ENCODE peak calls at places on chromosomes 4 and X, in seven cellular contexts. One of them, this sample, is unnamed. For H3K9me3, the result is how much of the 10 kb centered on the place peaks cover.

GRCh38 chr4:8293131-8293975 is 23.8 kb downstream of the HTRA3 start:
- DNase-seq in heart right ventricle: no peak
- DNase-seq in ascending aorta: peak
- DNase-seq in tibial nerve: no peak
- DNase-seq in fibroblast of lung: no peak
- DNase-seq in PC-3: no peak
- DNase-seq in uterus: no peak
- DNase-seq in this sample: no peak

GRCh38 chr4:157994863-157995262 is 178.0 kb downstream of the GASK1B start:
- DNase-seq in heart right ventricle: no peak
- DNase-seq in ascending aorta: no peak
- DNase-seq in tibial nerve: no peak
- DNase-seq in fibroblast of lung: peak
- DNase-seq in PC-3: peak
- DNase-seq in uterus: no peak
- DNase-seq in this sample: no peak

GRCh38 chr4:105042451-105042850 is 104.2 kb upstream of the TET2 start:
- DNase-seq in heart right ventricle: no peak
- DNase-seq in ascending aorta: no peak
- DNase-seq in tibial nerve: no peak
- DNase-seq in fibroblast of lung: no peak
- DNase-seq in PC-3: no peak
- DNase-seq in uterus: no peak
- DNase-seq in this sample: no peak

GRCh38 chr4:42397635-42398447 is 553 bp downstream of the SHISA3 start:
- DNase-seq in heart right ventricle: peak
- DNase-seq in ascending aorta: no peak
- DNase-seq in tibial nerve: no peak
- DNase-seq in fibroblast of lung: peak
- DNase-seq in PC-3: peak
- DNase-seq in uterus: no peak
- DNase-seq in this sample: no peak

GRCh38 chr4:41176357-41176756 is 38.0 kb downstream of the APBB2 start:
- DNase-seq in heart right ventricle: no peak
- DNase-seq in ascending aorta: no peak
- DNase-seq in tibial nerve: no peak
- DNase-seq in fibroblast of lung: peak
- DNase-seq in PC-3: peak
- DNase-seq in uterus: no peak
- DNase-seq in this sample: no peak

GRCh38 chr4:87270144-87270543 is 49.7 kb upstream of the KLHL8 start:
- DNase-seq in heart right ventricle: no peak
- DNase-seq in ascending aorta: no peak
- DNase-seq in tibial nerve: no peak
- DNase-seq in fibroblast of lung: peak
- DNase-seq in PC-3: peak
- DNase-seq in uterus: no peak
- DNase-seq in this sample: no peak

GRCh38 chrX:76148011-76148665 is 24.7 kb upstream of the PBDC1 start:
- DNase-seq in heart right ventricle: no peak
- DNase-seq in ascending aorta: no peak
- DNase-seq in tibial nerve: no peak
- DNase-seq in fibroblast of lung: peak
- DNase-seq in PC-3: peak
- DNase-seq in uterus: no peak
- DNase-seq in this sample: no peak

GRCh38 chr4:60805500-60806313 is 394.4 kb upstream of the ADGRL3 start:
- DNase-seq in heart right ventricle: no peak
- DNase-seq in ascending aorta: no peak
- DNase-seq in tibial nerve: no peak
- DNase-seq in fibroblast of lung: peak
- DNase-seq in PC-3: peak
- DNase-seq in uterus: no peak
- DNase-seq in this sample: no peak

GRCh38 chrX:72061091-72061490 is 70.6 kb downstream of the RTL5 start:
- DNase-seq in heart right ventricle: no peak
- DNase-seq in ascending aorta: no peak
- DNase-seq in tibial nerve: no peak
- DNase-seq in fibroblast of lung: peak
- DNase-seq in PC-3: no peak
- DNase-seq in uterus: no peak
- DNase-seq in this sample: no peak

GRCh38 chr4:183422962-183423653 is 21.3 kb upstream of the CDKN2AIP start:
- DNase-seq in heart right ventricle: no peak
- DNase-seq in ascending aorta: no peak
- DNase-seq in tibial nerve: no peak
- DNase-seq in fibroblast of lung: peak
- DNase-seq in PC-3: peak
- DNase-seq in uterus: no peak
- DNase-seq in this sample: no peak

GRCh38 chr4:79064806-79065205 is 125.6 kb upstream of the PAQR3 start:
- DNase-seq in heart right ventricle: no peak
- DNase-seq in ascending aorta: no peak
- DNase-seq in tibial nerve: no peak
- DNase-seq in fibroblast of lung: no peak
- DNase-seq in PC-3: no peak
- DNase-seq in uterus: no peak
- DNase-seq in this sample: no peak

GRCh38 chr4:110128092-110128989 is 70.1 kb downstream of the ELOVL6 start:
- DNase-seq in heart right ventricle: no peak
- DNase-seq in ascending aorta: no peak
- DNase-seq in tibial nerve: no peak
- DNase-seq in fibroblast of lung: no peak
- DNase-seq in PC-3: no peak
- DNase-seq in uterus: no peak
- DNase-seq in this sample: no peak

GRCh38 chr4:145484240-145484846 is 2.7 kb downstream of the SMAD1 start:
- DNase-seq in heart right ventricle: no peak
- DNase-seq in ascending aorta: no peak
- DNase-seq in tibial nerve: no peak
- DNase-seq in fibroblast of lung: no peak
- DNase-seq in PC-3: no peak
- DNase-seq in uterus: no peak
- DNase-seq in this sample: no peak

GRCh38 chr4:82776925-82777542 is 21.6 kb downstream of the SCD5 start:
- DNase-seq in heart right ventricle: no peak
- DNase-seq in ascending aorta: no peak
- DNase-seq in tibial nerve: no peak
- DNase-seq in fibroblast of lung: peak
- DNase-seq in PC-3: no peak
- DNase-seq in uterus: no peak
- DNase-seq in this sample: no peak

GRCh38 chr4:172225457-172225856 is 412.3 kb downstream of the GALNTL6 start:
- DNase-seq in heart right ventricle: no peak
- DNase-seq in ascending aorta: no peak
- DNase-seq in tibial nerve: no peak
- DNase-seq in fibroblast of lung: no peak
- DNase-seq in PC-3: no peak
- DNase-seq in uterus: no peak
- DNase-seq in this sample: no peak

GRCh38 chr4:7337196-7338058 is 97.3 kb downstream of the PSAPL1 start:
- DNase-seq in heart right ventricle: no peak
- DNase-seq in ascending aorta: no peak
- DNase-seq in tibial nerve: no peak
- DNase-seq in fibroblast of lung: no peak
- DNase-seq in PC-3: no peak
- DNase-seq in uterus: no peak
- DNase-seq in this sample: no peak

GRCh38 chrX:139932901-139933796 is at the start of gene ATP11C:
- DNase-seq in heart right ventricle: peak
- DNase-seq in ascending aorta: peak
- DNase-seq in tibial nerve: peak
- DNase-seq in fibroblast of lung: peak
- DNase-seq in PC-3: peak
- DNase-seq in uterus: peak
- DNase-seq in this sample: peak

GRCh38 chr4:102546635-102547034 is 45.5 kb downstream of the NFKB1 start:
- DNase-seq in heart right ventricle: no peak
- DNase-seq in ascending aorta: no peak
- DNase-seq in tibial nerve: no peak
- DNase-seq in fibroblast of lung: no peak
- DNase-seq in PC-3: no peak
- DNase-seq in uterus: no peak
- DNase-seq in this sample: no peak

GRCh38 chr4:102543529-102543928 is 42.4 kb downstream of the NFKB1 start:
- DNase-seq in heart right ventricle: no peak
- DNase-seq in ascending aorta: no peak
- DNase-seq in tibial nerve: no peak
- DNase-seq in fibroblast of lung: no peak
- DNase-seq in PC-3: no peak
- DNase-seq in uterus: no peak
- DNase-seq in this sample: no peak

GRCh38 chr4:102543030-102543505 is 41.9 kb downstream of the NFKB1 start:
- DNase-seq in heart right ventricle: no peak
- DNase-seq in ascending aorta: no peak
- DNase-seq in tibial nerve: no peak
- DNase-seq in fibroblast of lung: no peak
- DNase-seq in PC-3: no peak
- DNase-seq in uterus: no peak
- DNase-seq in this sample: no peak

GRCh38 chr4:102537280-102537679 is 36.1 kb downstream of the NFKB1 start:
- DNase-seq in heart right ventricle: no peak
- DNase-seq in ascending aorta: no peak
- DNase-seq in tibial nerve: no peak
- DNase-seq in fibroblast of lung: peak
- DNase-seq in PC-3: no peak
- DNase-seq in uterus: no peak
- DNase-seq in this sample: no peak

DNA sequence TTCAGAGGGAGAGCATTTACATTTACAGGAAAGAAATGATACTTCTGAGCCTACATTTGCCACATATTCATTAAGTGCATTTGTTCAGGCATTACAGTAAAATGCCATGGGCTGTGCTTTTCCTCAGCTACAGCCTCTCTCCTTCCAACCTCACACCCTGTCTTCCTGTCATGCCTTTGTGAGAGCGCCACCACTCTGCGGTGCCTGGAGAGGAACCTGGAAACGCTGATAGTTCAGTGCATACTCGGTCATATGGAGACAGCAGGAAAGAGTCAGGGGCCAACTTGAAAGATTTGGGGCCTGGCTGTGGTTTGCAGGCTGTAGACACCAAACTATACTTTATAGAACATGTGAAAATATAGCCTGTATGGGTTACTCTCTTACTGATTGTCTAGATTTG is 40.5 kb downstream of the NFKB1 start:
- DNase-seq in heart right ventricle: no peak
- DNase-seq in ascending aorta: no peak
- DNase-seq in tibial nerve: no peak
- DNase-seq in fibroblast of lung: no peak
- DNase-seq in PC-3: no peak
- DNase-seq in uterus: no peak
- DNase-seq in this sample: no peak
- TF ChIP-seq CTCF in heart right ventricle: no peak
- TF ChIP-seq CTCF in ascending aorta: no peak
- TF ChIP-seq CTCF in tibial nerve: no peak
- TF ChIP-seq CTCF in fibroblast of lung: no peak
- TF ChIP-seq CTCF in PC-3: peak
- TF ChIP-seq CTCF in uterus: no peak
- TF ChIP-seq CTCF in this sample: no peak

DNA sequence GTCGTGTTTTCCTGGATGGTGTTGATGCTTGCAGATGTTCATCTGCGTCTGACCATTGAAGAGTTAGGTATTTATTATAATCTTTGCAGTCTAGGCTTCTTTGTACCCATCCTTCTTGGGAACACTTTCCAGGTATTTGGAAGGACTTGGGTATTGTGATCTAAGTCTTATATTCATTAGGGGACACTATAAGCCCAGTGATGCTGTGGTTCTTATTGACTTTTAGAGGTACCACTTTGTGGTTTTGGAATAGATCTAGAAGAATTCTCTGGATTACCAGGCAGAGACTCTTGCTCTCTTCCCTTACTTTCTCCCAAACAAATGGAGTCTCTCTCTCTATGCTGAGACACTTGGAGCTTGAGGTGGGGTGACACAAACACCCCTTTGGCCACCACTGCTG is 41.6 kb downstream of the AFM start:
- DNase-seq in heart right ventricle: no peak
- DNase-seq in ascending aorta: no peak
- DNase-seq in tibial nerve: no peak
- DNase-seq in fibroblast of lung: no peak
- DNase-seq in PC-3: peak
- DNase-seq in uterus: no peak
- DNase-seq in this sample: no peak
- H3K9me3 ChIP-seq in heart right ventricle: under half
- H3K9me3 ChIP-seq in ascending aorta: under half
- H3K9me3 ChIP-seq in tibial nerve: under half
- H3K9me3 ChIP-seq in fibroblast of lung: under half
- H3K9me3 ChIP-seq in PC-3: under half
- H3K9me3 ChIP-seq in uterus: under half
- H3K9me3 ChIP-seq in this sample: under half

DNA sequence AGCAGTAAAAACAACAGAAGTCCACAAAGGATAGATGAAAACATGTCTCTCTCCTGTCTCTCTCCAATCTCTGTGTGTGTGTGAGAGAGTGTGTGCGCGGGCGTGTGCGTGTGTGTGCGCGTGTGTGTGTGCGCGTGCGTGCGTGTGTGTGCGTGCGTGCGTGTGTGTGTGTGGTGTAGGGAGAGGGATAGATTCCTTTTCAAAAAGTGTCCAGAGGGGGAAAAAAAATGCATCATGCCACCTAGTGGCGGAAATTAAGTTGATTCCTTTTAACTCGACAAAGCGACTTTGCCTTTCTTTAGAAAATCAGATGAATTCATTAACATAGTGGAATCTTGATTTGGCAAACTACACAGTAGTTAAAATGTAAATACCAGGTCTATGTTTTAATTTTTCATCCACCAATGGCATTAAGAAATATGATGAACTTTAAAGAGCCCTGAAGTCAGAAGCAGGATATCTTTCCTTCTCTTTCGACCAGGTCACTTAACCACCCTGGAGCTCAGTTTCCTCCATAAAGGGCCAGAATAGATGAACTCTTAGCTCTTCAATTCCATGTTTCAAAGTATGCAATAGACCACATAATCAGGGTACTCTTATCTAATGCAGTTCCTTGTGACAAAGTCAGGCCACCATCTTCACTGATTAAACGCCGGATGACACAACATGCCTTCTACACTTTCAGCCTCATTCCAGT is 162.9 kb downstream of the FBXO8 start:
- DNase-seq in heart right ventricle: peak
- DNase-seq in ascending aorta: peak
- DNase-seq in tibial nerve: peak
- DNase-seq in fibroblast of lung: peak
- DNase-seq in PC-3: peak
- DNase-seq in uterus: peak
- DNase-seq in this sample: no peak
- TF ChIP-seq CTCF in heart right ventricle: no peak
- TF ChIP-seq CTCF in ascending aorta: peak
- TF ChIP-seq CTCF in tibial nerve: peak
- TF ChIP-seq CTCF in fibroblast of lung: no peak
- TF ChIP-seq CTCF in PC-3: peak
- TF ChIP-seq CTCF in uterus: peak
- TF ChIP-seq CTCF in this sample: peak

DNA sequence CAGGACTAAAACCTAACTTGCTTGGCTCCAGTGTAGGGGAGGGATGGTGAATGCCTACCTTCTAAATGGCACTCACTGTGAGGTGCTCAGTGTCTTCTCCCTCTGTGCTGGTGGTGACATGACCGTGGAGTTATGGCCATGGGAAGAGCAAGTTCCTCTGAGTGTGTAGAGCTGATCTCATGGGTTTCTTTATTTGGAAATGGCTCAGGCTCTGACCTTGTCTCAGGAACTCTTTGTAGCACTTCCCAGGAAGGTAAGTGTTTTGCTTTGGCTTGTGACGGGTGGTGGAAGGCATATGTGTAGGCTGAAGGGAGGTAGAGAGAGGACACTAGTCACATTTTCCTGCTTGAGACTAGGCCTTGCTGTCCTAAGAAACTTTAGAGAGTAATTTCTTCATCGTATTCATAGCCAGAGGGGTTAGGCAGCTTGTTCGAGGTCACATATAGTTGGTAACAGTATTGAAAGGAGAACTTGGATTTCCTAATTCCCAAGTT is 6.5 kb downstream of the MSN start:
- DNase-seq in heart right ventricle: no peak
- DNase-seq in ascending aorta: no peak
- DNase-seq in tibial nerve: no peak
- DNase-seq in fibroblast of lung: no peak
- DNase-seq in PC-3: no peak
- DNase-seq in uterus: no peak
- DNase-seq in this sample: no peak
- H3K9me3 ChIP-seq in heart right ventricle: under half
- H3K9me3 ChIP-seq in ascending aorta: under half
- H3K9me3 ChIP-seq in tibial nerve: under half
- H3K9me3 ChIP-seq in fibroblast of lung: under half
- H3K9me3 ChIP-seq in PC-3: under half
- H3K9me3 ChIP-seq in uterus: under half
- H3K9me3 ChIP-seq in this sample: under half

This sample was measured in CD8-positive, alpha-beta T cell.